ENCODE peak calls at places on chromosomes 16 and 17, in six cellular contexts. Z is AML-193; W is CD4-positive, alpha-beta T cell; Q is tibial nerve; D is GDM1; T is GM03348. I is an unnamed sample.

GRCh38 chr16:88325087-88325750 is 57.5 kb upstream of the ZNF469 start:
- DNase-seq in Z (no peak), W (no peak), Q (no peak), D (no peak), T (no peak), I (no peak)

GRCh38 chr17:75845933-75846700 is 1.9 kb upstream of the UNC13D start:
- DNase-seq in Z (no peak), W (no peak), Q (no peak), D (no peak), T (no peak), I (peak)

GRCh38 chr17:73703216-73703615 is 59.0 kb upstream of the SDK2 start:
- DNase-seq in Z (no peak), W (no peak), Q (no peak), D (no peak), T (no peak), I (no peak)

GRCh38 chr16:28181557-28181914 is 30.2 kb downstream of the XPO6 start:
- DNase-seq in Z (no peak), W (no peak), Q (no peak), D (no peak), T (peak), I (no peak)

GRCh38 chr16:4688674-4689045 is 4.7 kb upstream of the NUDT16L1 start:
- DNase-seq in Z (no peak), W (no peak), Q (no peak), D (no peak), T (no peak), I (no peak)

GRCh38 chr16:47470211-47470610 is 9.1 kb downstream of the PHKB start:
- DNase-seq in Z (no peak), W (no peak), Q (no peak), D (no peak), T (no peak), I (no peak)

GRCh38 chr16:57147381-57148191 is 38.3 kb downstream of the PSME3IP1 start:
- DNase-seq in Z (peak), W (no peak), Q (no peak), D (peak), T (peak), I (no peak)

GRCh38 chr16:23504453-23505179 is 5.7 kb downstream of the GGA2 start:
- DNase-seq in Z (peak), W (peak), Q (peak), D (no peak), T (peak), I (peak)

GRCh38 chr16:3625911-3626732 is 14.7 kb upstream of the SLX4 start:
- DNase-seq in Z (peak), W (no peak), Q (no peak), D (no peak), T (peak), I (peak)

GRCh38 chr16:63623551-63624039 is 1498.3 kb downstream of the CDH11 start:
- DNase-seq in Z (no peak), W (no peak), Q (no peak), D (no peak), T (no peak), I (no peak)

GRCh38 chr17:43790311-43790940 is 10.2 kb downstream of the CFAP97D1 start:
- DNase-seq in Z (peak), W (no peak), Q (no peak), D (peak), T (no peak), I (no peak)

GRCh38 chr17:74190807-74191206 is 12.7 kb upstream of the RPL38 start:
- DNase-seq in Z (no peak), W (no peak), Q (no peak), D (no peak), T (peak), I (no peak)

GRCh38 chr16:19524866-19525723 is 1.4 kb downstream of the CCP110 start:
- DNase-seq in Z (no peak), W (no peak), Q (no peak), D (no peak), T (no peak), I (peak)

GRCh38 chr16:77137045-77137444 is 53.9 kb upstream of the MON1B start:
- DNase-seq in Z (no peak), W (no peak), Q (no peak), D (peak), T (no peak), I (no peak)